ENCODE peak calls at places on chromosomes 4 and X, in four cellular contexts. One of them, this sample, is unnamed.

GRCh38 chrX:40155617-40156471 is 58.1 kb upstream of the BCOR start:
- DNase-seq in thoracic aorta: no peak
- DNase-seq in MG63: no peak
- DNase-seq in spleen: no peak
- DNase-seq in this sample: no peak

GRCh38 chr4:55216871-55217635 is 91.7 kb upstream of the KDR start:
- DNase-seq in thoracic aorta: no peak
- DNase-seq in spleen: no peak
- DNase-seq in MG63: no peak
- DNase-seq in this sample: no peak

GRCh38 chr4:52840531-52841350 is 21.4 kb upstream of the RASL11B start:
- DNase-seq in MG63: no peak
- DNase-seq in thoracic aorta: no peak
- DNase-seq in spleen: no peak
- DNase-seq in this sample: no peak

GRCh38 chr4:148056879-148057278 is 325.0 kb downstream of the ARHGAP10 start:
- DNase-seq in MG63: peak; percentile 58
- DNase-seq in spleen: peak; percentile 87
- DNase-seq in thoracic aorta: peak; percentile 6
- DNase-seq in this sample: no peak

GRCh38 chrX:22922961-22923360 is 76.8 kb upstream of the DDX53 start:
- DNase-seq in MG63: no peak
- DNase-seq in thoracic aorta: no peak
- DNase-seq in spleen: no peak
- DNase-seq in this sample: no peak

GRCh38 chr4:55018978-55019377 is 106.4 kb downstream of the KDR start:
- DNase-seq in thoracic aorta: no peak
- DNase-seq in spleen: no peak
- DNase-seq in MG63: no peak
- DNase-seq in this sample: no peak

GRCh38 chr4:135434936-135435335 is 1233.3 kb upstream of the PABPC4L start:
- DNase-seq in thoracic aorta: no peak
- DNase-seq in spleen: no peak
- DNase-seq in MG63: no peak
- DNase-seq in this sample: no peak

GRCh38 chrX:132114607-132115006 is 13.2 kb downstream of the FRMD7 start:
- DNase-seq in thoracic aorta: no peak
- DNase-seq in MG63: no peak
- DNase-seq in spleen: no peak
- DNase-seq in this sample: no peak

GRCh38 chr4:99847362-99847976 is 30.8 kb downstream of the DAPP1 start:
- DNase-seq in thoracic aorta: no peak
- DNase-seq in MG63: no peak
- DNase-seq in spleen: no peak
- DNase-seq in this sample: no peak

GRCh38 chr4:133154725-133155124 is 5.6 kb downstream of the PCDH10 start:
- DNase-seq in spleen: no peak
- DNase-seq in MG63: no peak
- DNase-seq in thoracic aorta: no peak
- DNase-seq in this sample: no peak

GRCh38 chrX:72396117-72396516 is 90.4 kb upstream of the CITED1 start:
- DNase-seq in thoracic aorta: no peak
- DNase-seq in MG63: no peak
- DNase-seq in spleen: no peak
- DNase-seq in this sample: no peak

GRCh38 chr4:79178770-79179169 is 147.1 kb downstream of the NAA11 start:
- DNase-seq in MG63: peak; percentile 31
- DNase-seq in thoracic aorta: no peak
- DNase-seq in spleen: no peak
- DNase-seq in this sample: no peak

GRCh38 chr4:8877780-8878040 is 6.1 kb upstream of the HMX1 start:
- DNase-seq in MG63: no peak
- DNase-seq in spleen: no peak
- DNase-seq in thoracic aorta: no peak
- DNase-seq in this sample: no peak
- H3K27me3 ChIP-seq in MG63: no peaks in the 10 kb centered on the region
- H3K27me3 ChIP-seq in spleen: peaks cover 43% of the 10 kb centered on the region
- H3K27me3 ChIP-seq in thoracic aorta: no peaks in the 10 kb centered on the region
- H3K27me3 ChIP-seq in this sample: peaks cover 11% of the 10 kb centered on the region

DNA sequence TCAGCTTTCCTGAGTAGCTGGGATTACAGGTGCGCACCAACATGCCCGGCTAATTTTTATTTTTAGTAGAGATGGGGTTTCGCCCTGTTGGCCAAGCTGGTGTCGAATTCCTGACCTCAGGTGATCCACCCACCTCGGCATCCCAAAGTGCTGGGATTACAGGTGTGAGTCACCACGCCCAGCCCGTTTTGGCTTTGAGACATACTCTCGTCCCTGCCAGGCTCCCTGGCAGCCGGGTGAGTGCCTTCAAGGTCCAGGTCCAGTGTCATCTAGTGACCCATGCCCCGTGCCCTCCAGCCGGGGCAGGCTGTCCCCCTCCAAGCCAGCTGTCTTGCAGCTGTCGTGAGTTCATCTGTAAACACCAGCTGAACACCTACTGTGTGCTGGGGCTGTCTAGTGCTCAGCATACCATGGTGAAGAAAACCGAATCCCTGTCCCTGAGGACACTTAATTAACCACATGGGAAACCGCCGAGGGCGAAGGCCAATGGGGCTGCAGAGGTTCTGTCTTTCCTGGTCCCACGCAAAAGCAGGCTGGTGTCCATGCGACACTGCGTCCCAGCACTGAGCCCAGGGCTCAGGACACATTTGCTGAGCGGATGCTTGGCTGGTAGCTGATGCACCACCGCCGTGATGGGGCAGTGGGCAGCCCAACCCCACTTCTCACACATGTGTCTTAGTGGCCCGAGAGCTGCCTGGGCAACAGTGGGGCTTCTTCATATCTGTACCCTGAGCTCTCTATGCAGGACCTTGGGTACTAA is 21.9 kb downstream of the NSG1 start:
- DNase-seq in spleen: no peak
- DNase-seq in thoracic aorta: no peak
- DNase-seq in MG63: peak; percentile 62
- DNase-seq in this sample: no peak
- H3K27me3 ChIP-seq in spleen: no peaks in the 10 kb centered on the region
- H3K27me3 ChIP-seq in thoracic aorta: no peaks in the 10 kb centered on the region
- H3K27me3 ChIP-seq in MG63: no peaks in the 10 kb centered on the region
- H3K27me3 ChIP-seq in this sample: no peaks in the 10 kb centered on the region

GRCh38 chrX:133979641-133980230 is 5.7 kb downstream of the GPC3 start:
- DNase-seq in MG63: no peak
- DNase-seq in thoracic aorta: no peak
- DNase-seq in spleen: no peak
- DNase-seq in this sample: no peak
- H3K27me3 ChIP-seq in MG63: no peaks in the 10 kb centered on the region
- H3K27me3 ChIP-seq in thoracic aorta: no peaks in the 10 kb centered on the region
- H3K27me3 ChIP-seq in spleen: peaks cover 12% of the 10 kb centered on the region
- H3K27me3 ChIP-seq in this sample: peaks cover 17% of the 10 kb centered on the region

GRCh38 chr4:6180841-6181631 is 19.3 kb downstream of the JAKMIP1 start:
- DNase-seq in thoracic aorta: no peak
- DNase-seq in spleen: no peak
- DNase-seq in MG63: no peak
- DNase-seq in this sample: no peak

GRCh38 chr4:6179362-6179761 is 21.0 kb downstream of the JAKMIP1 start:
- DNase-seq in spleen: no peak
- DNase-seq in thoracic aorta: no peak
- DNase-seq in MG63: no peak
- DNase-seq in this sample: no peak

GRCh38 chr4:6182390-6183280 is 17.7 kb downstream of the JAKMIP1 start:
- DNase-seq in spleen: no peak
- DNase-seq in thoracic aorta: no peak
- DNase-seq in MG63: no peak
- DNase-seq in this sample: no peak

GRCh38 chr4:6184169-6184568 is 16.2 kb downstream of the JAKMIP1 start:
- DNase-seq in thoracic aorta: no peak
- DNase-seq in spleen: no peak
- DNase-seq in MG63: no peak
- DNase-seq in this sample: no peak

GRCh38 chr4:6183740-6184139 is 16.6 kb downstream of the JAKMIP1 start:
- DNase-seq in spleen: no peak
- DNase-seq in MG63: no peak
- DNase-seq in thoracic aorta: no peak
- DNase-seq in this sample: no peak
- H3K27me3 ChIP-seq in spleen: no peaks in the 10 kb centered on the region
- H3K27me3 ChIP-seq in MG63: no peaks in the 10 kb centered on the region
- H3K27me3 ChIP-seq in thoracic aorta: no peaks in the 10 kb centered on the region
- H3K27me3 ChIP-seq in this sample: no peaks in the 10 kb centered on the region

DNA sequence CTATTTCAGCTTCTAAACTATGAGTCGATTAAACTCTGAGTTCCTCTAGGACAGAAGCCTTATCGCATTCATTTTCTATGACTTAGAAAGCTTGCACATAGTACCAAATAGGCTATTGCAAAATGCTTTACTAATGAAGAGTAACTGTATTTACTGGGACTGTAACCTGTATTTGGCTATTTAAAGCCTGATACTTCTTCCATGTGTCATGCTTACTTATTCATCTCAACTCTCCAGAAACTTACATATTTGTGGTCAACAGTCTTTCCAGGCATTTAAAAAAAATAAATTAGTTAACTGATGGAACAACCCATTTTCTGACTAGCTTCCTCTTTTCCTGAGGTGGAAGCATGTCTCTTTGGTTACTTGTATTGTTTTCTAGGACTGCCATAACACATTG is 467.9 kb downstream of the PCDH11X start:
- DNase-seq in spleen: no peak
- DNase-seq in MG63: no peak
- DNase-seq in thoracic aorta: no peak
- DNase-seq in this sample: no peak
- H3K27me3 ChIP-seq in spleen: no peaks in the 10 kb centered on the region
- H3K27me3 ChIP-seq in MG63: no peaks in the 10 kb centered on the region
- H3K27me3 ChIP-seq in thoracic aorta: no peaks in the 10 kb centered on the region
- H3K27me3 ChIP-seq in this sample: no peaks in the 10 kb centered on the region

DNA sequence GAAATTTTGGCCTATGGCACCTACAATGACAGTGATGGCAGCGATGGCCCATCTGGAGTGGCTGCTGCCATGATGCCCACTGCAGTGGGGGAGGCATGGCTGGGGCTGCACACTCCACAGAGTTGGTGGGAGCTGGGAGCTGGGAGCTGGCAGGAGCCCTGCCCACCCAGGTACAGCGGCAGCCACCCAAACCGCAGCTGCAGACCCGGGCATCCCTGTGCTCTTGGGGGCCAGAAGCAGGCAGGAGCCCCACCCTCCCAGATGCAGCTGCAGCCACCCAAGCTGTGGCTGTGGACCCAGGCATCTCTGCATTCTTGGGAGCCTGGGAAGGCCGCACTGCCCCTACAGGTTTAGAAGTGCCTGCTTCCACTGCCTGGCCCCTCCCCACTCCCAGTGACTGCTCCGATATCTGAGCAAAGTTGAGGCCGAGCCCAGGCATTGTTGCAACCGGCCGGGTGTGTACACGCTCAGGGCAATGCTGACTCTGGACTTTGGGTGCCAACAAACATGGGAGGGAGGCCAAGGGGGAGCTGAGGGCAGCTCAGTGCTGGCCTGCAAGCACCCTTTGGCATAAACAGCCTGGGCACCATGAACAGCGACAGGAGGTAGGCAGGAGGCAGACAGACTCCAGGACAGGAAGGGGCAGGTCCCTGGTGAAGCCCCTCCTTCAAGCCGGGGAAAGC is 82.8 kb downstream of the PPP4R3C start:
- DNase-seq in spleen: no peak
- DNase-seq in MG63: no peak
- DNase-seq in thoracic aorta: no peak
- DNase-seq in this sample: no peak
- H3K27me3 ChIP-seq in spleen: no peaks in the 10 kb centered on the region
- H3K27me3 ChIP-seq in MG63: no peaks in the 10 kb centered on the region
- H3K27me3 ChIP-seq in thoracic aorta: no peaks in the 10 kb centered on the region
- H3K27me3 ChIP-seq in this sample: no peaks in the 10 kb centered on the region

DNA sequence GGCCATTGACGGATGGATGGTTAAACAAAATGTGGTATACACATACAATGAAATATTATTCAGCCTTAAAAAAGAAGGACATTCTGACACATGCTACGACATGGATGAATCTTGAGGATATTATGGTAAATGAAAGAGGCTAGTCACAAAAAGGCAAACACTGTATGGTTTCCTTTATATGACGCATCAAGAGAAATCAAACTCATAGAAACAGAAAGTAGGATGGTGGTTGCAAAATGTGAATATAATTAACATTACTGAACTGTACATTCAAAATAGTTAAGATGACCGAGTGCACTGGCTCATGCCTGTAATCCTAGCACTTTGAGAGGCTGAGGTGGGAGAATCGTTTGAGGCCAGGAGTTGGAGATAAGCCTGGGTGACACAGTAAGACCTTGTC is 9.5 kb upstream of the CASK start:
- DNase-seq in spleen: no peak
- DNase-seq in thoracic aorta: no peak
- DNase-seq in MG63: no peak
- DNase-seq in this sample: no peak
- H3K27me3 ChIP-seq in spleen: no peaks in the 10 kb centered on the region
- H3K27me3 ChIP-seq in thoracic aorta: no peaks in the 10 kb centered on the region
- H3K27me3 ChIP-seq in MG63: no peaks in the 10 kb centered on the region
- H3K27me3 ChIP-seq in this sample: no peaks in the 10 kb centered on the region

GRCh38 chrX:154698630-154699248 is 45.4 kb upstream of the CTAG2 start:
- DNase-seq in spleen: no peak
- DNase-seq in MG63: no peak
- DNase-seq in thoracic aorta: no peak
- DNase-seq in this sample: no peak
- H3K27me3 ChIP-seq in spleen: no peaks in the 10 kb centered on the region
- H3K27me3 ChIP-seq in MG63: no peaks in the 10 kb centered on the region
- H3K27me3 ChIP-seq in thoracic aorta: no peaks in the 10 kb centered on the region
- H3K27me3 ChIP-seq in this sample: no peaks in the 10 kb centered on the region

GRCh38 chr4:107531927-107532326 is 188.1 kb downstream of the PAPSS1 start:
- DNase-seq in MG63: no peak
- DNase-seq in thoracic aorta: no peak
- DNase-seq in spleen: no peak
- DNase-seq in this sample: no peak
- H3K27me3 ChIP-seq in MG63: no peaks in the 10 kb centered on the region
- H3K27me3 ChIP-seq in thoracic aorta: no peaks in the 10 kb centered on the region
- H3K27me3 ChIP-seq in spleen: no peaks in the 10 kb centered on the region
- H3K27me3 ChIP-seq in this sample: no peaks in the 10 kb centered on the region